ENCODE peak calls at places on chromosomes 12 and 14, in five cellular contexts. One of them, this sample, is unnamed.

GRCh38 chr12:100375023-100375737 is 18.3 kb downstream of the SLC17A8 start:
- DNase-seq in omental fat pad: no peak
- DNase-seq in GM12891: no peak
- DNase-seq in stimulated activated CD4-positive, alpha-beta T cell treated with anti-CD3 and anti-CD28 coated beads, Interleukin-2, amount 100 ng/mL, for 4 hours: no peak
- DNase-seq in HCT116: no peak
- DNase-seq in this sample: no peak

GRCh38 chr12:15220961-15221885 is at the start of gene RERG:
- DNase-seq in omental fat pad: peak; percentile 53
- DNase-seq in GM12891: peak; percentile 69
- DNase-seq in stimulated activated CD4-positive, alpha-beta T cell treated with anti-CD3 and anti-CD28 coated beads, Interleukin-2, amount 100 ng/mL, for 4 hours: peak; percentile 50
- DNase-seq in HCT116: peak; percentile 36
- DNase-seq in this sample: peak; percentile 75

GRCh38 chr12:82876075-82876474 is 189.4 kb downstream of the TMTC2 start:
- DNase-seq in omental fat pad: no peak
- DNase-seq in GM12891: no peak
- DNase-seq in stimulated activated CD4-positive, alpha-beta T cell treated with anti-CD3 and anti-CD28 coated beads, Interleukin-2, amount 100 ng/mL, for 4 hours: no peak
- DNase-seq in HCT116: no peak
- DNase-seq in this sample: no peak

GRCh38 chr14:68255697-68256178 is 436.2 kb downstream of the RAD51B start:
- DNase-seq in omental fat pad: no peak
- DNase-seq in GM12891: no peak
- DNase-seq in stimulated activated CD4-positive, alpha-beta T cell treated with anti-CD3 and anti-CD28 coated beads, Interleukin-2, amount 100 ng/mL, for 4 hours: no peak
- DNase-seq in HCT116: no peak
- DNase-seq in this sample: no peak

GRCh38 chr14:99313234-99313633 is 41.2 kb upstream of the BCL11B start:
- DNase-seq in omental fat pad: no peak
- DNase-seq in GM12891: no peak
- DNase-seq in stimulated activated CD4-positive, alpha-beta T cell treated with anti-CD3 and anti-CD28 coated beads, Interleukin-2, amount 100 ng/mL, for 4 hours: no peak
- DNase-seq in HCT116: no peak
- DNase-seq in this sample: no peak

GRCh38 chr14:25097120-25097519 is 47.2 kb upstream of the STXBP6 start:
- DNase-seq in omental fat pad: no peak
- DNase-seq in GM12891: no peak
- DNase-seq in stimulated activated CD4-positive, alpha-beta T cell treated with anti-CD3 and anti-CD28 coated beads, Interleukin-2, amount 100 ng/mL, for 4 hours: no peak
- DNase-seq in HCT116: no peak
- DNase-seq in this sample: no peak

GRCh38 chr12:49703647-49704137 is 3.5 kb downstream of the FMNL3 start:
- DNase-seq in omental fat pad: no peak
- DNase-seq in GM12891: no peak
- DNase-seq in stimulated activated CD4-positive, alpha-beta T cell treated with anti-CD3 and anti-CD28 coated beads, Interleukin-2, amount 100 ng/mL, for 4 hours: peak; percentile 33
- DNase-seq in HCT116: no peak
- DNase-seq in this sample: no peak

GRCh38 chr14:68424443-68425172 is 368.3 kb downstream of the ZFP36L1 start:
- DNase-seq in omental fat pad: no peak
- DNase-seq in GM12891: no peak
- DNase-seq in stimulated activated CD4-positive, alpha-beta T cell treated with anti-CD3 and anti-CD28 coated beads, Interleukin-2, amount 100 ng/mL, for 4 hours: no peak
- DNase-seq in HCT116: no peak
- DNase-seq in this sample: no peak

GRCh38 chr12:95629392-95629791 is 78.1 kb upstream of the USP44 start:
- DNase-seq in omental fat pad: no peak
- DNase-seq in GM12891: no peak
- DNase-seq in stimulated activated CD4-positive, alpha-beta T cell treated with anti-CD3 and anti-CD28 coated beads, Interleukin-2, amount 100 ng/mL, for 4 hours: no peak
- DNase-seq in HCT116: no peak
- DNase-seq in this sample: no peak

GRCh38 chr12:26803552-26803951 is 29.4 kb downstream of the ITPR2 start:
- DNase-seq in omental fat pad: no peak
- DNase-seq in GM12891: no peak
- DNase-seq in stimulated activated CD4-positive, alpha-beta T cell treated with anti-CD3 and anti-CD28 coated beads, Interleukin-2, amount 100 ng/mL, for 4 hours: no peak
- DNase-seq in HCT116: no peak
- DNase-seq in this sample: peak; percentile 89

GRCh38 chr12:108547633-108548172 is 13.3 kb downstream of the SART3 start:
- DNase-seq in omental fat pad: no peak
- DNase-seq in GM12891: no peak
- DNase-seq in stimulated activated CD4-positive, alpha-beta T cell treated with anti-CD3 and anti-CD28 coated beads, Interleukin-2, amount 100 ng/mL, for 4 hours: no peak
- DNase-seq in HCT116: no peak
- DNase-seq in this sample: no peak

GRCh38 chr14:21090194-21090939 is 8.1 kb downstream of the ZNF219 start:
- DNase-seq in omental fat pad: peak; percentile 17
- DNase-seq in GM12891: no peak
- DNase-seq in stimulated activated CD4-positive, alpha-beta T cell treated with anti-CD3 and anti-CD28 coated beads, Interleukin-2, amount 100 ng/mL, for 4 hours: no peak
- DNase-seq in HCT116: no peak
- DNase-seq in this sample: peak; percentile 57

GRCh38 chr12:105204916-105205315 is 31.1 kb downstream of the APPL2 start:
- DNase-seq in omental fat pad: no peak
- DNase-seq in GM12891: no peak
- DNase-seq in stimulated activated CD4-positive, alpha-beta T cell treated with anti-CD3 and anti-CD28 coated beads, Interleukin-2, amount 100 ng/mL, for 4 hours: no peak
- DNase-seq in HCT116: no peak
- DNase-seq in this sample: no peak

GRCh38 chr12:14399871-14400270 is 34.4 kb downstream of the ATF7IP start:
- DNase-seq in omental fat pad: no peak
- DNase-seq in GM12891: no peak
- DNase-seq in stimulated activated CD4-positive, alpha-beta T cell treated with anti-CD3 and anti-CD28 coated beads, Interleukin-2, amount 100 ng/mL, for 4 hours: no peak
- DNase-seq in HCT116: no peak
- DNase-seq in this sample: no peak

GRCh38 chr14:72608391-72609204 is 285.3 kb downstream of the DPF3 start:
- DNase-seq in omental fat pad: no peak
- DNase-seq in GM12891: no peak
- DNase-seq in stimulated activated CD4-positive, alpha-beta T cell treated with anti-CD3 and anti-CD28 coated beads, Interleukin-2, amount 100 ng/mL, for 4 hours: no peak
- DNase-seq in HCT116: peak; percentile 33
- DNase-seq in this sample: no peak

GRCh38 chr12:84542289-84542688 is 370.3 kb downstream of the SLC6A15 start:
- DNase-seq in omental fat pad: no peak
- DNase-seq in GM12891: no peak
- DNase-seq in stimulated activated CD4-positive, alpha-beta T cell treated with anti-CD3 and anti-CD28 coated beads, Interleukin-2, amount 100 ng/mL, for 4 hours: no peak
- DNase-seq in HCT116: no peak
- DNase-seq in this sample: no peak

GRCh38 chr12:65355461-65355860 is 77.0 kb downstream of the MSRB3 start:
- DNase-seq in omental fat pad: no peak
- DNase-seq in GM12891: no peak
- DNase-seq in stimulated activated CD4-positive, alpha-beta T cell treated with anti-CD3 and anti-CD28 coated beads, Interleukin-2, amount 100 ng/mL, for 4 hours: no peak
- DNase-seq in HCT116: no peak
- DNase-seq in this sample: no peak

GRCh38 chr14:32003585-32003984 is 73.5 kb upstream of the ARHGAP5 start:
- DNase-seq in omental fat pad: no peak
- DNase-seq in GM12891: no peak
- DNase-seq in stimulated activated CD4-positive, alpha-beta T cell treated with anti-CD3 and anti-CD28 coated beads, Interleukin-2, amount 100 ng/mL, for 4 hours: no peak
- DNase-seq in HCT116: no peak
- DNase-seq in this sample: no peak